ENCODE peak calls at places on chromosomes 6 and 20, in four cellular contexts. K is GM12878, U is left ventricle myocardium inferior, G is neural progenitor cell. P is an unnamed sample.

GRCh38 chr6:47059216-47059885 is 17.2 kb upstream of the ADGRF1 start:
- DNase-seq in G (no peak), K (no peak), U (no peak), P (peak; percentile 73)

GRCh38 chr6:52937908-52938307 is 28.4 kb upstream of the GSTA3 start:
- DNase-seq in K (no peak), U (no peak), G (no peak), P (no peak)

GRCh38 chr20:14155361-14155760 is 160.0 kb downstream of the MACROD2 start:
- DNase-seq in G (no peak), U (no peak), K (no peak), P (no peak)

GRCh38 chr6:116847234-116847633 is 18.4 kb upstream of the GPRC6A start:
- DNase-seq in K (no peak), U (no peak), G (no peak), P (peak; percentile 20)

GRCh38 chr6:91042656-91043055 is 455.8 kb upstream of the MAP3K7 start:
- DNase-seq in K (no peak), G (no peak), U (no peak), P (no peak)

GRCh38 chr6:89120371-89120770 is 2.5 kb upstream of the SRSF12 start:
- DNase-seq in G (no peak), U (no peak), K (no peak), P (no peak)

GRCh38 chr6:113103618-113104390 is 753.3 kb upstream of the MARCKS start:
- DNase-seq in U (no peak), K (no peak), G (no peak), P (no peak)

GRCh38 chr6:53168516-53169257 is 20.0 kb upstream of the GCM1 start:
- DNase-seq in K (no peak), U (no peak), G (no peak), P (peak; percentile 20)

GRCh38 chr6:21164768-21165326 is 428.7 kb upstream of the SOX4 start:
- DNase-seq in K (no peak), U (no peak), G (no peak), P (no peak)

GRCh38 chr20:41483553-41483930 is 116.9 kb upstream of the EMILIN3 start:
- DNase-seq in G (no peak), U (no peak), K (no peak), P (no peak)

DNA sequence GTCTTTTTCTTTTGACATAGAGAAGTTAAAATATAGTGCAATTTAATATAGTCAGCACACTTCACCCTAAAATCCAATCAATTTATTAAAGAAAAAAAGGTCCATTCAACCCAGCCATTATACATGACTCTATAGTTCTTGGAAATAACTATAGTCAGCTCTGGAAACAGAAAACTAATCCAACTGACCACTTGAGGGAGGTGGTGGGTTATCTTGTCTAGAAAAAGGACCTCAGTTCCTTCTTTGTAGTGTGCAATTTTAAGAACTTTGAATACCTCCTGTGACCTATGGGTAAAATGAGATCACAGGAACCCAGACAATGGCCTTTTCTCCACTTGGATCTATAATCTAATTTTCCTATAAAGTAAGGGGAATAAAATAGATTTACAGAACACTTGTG is 163.6 kb upstream of the CENPW start:
- DNase-seq in K (no peak), U (no peak), G (peak; percentile 40), P (no peak)
- TF ChIP-seq CTCF in K (no peak), U (no peak), G (peak; percentile 64), P (no peak)

DNA sequence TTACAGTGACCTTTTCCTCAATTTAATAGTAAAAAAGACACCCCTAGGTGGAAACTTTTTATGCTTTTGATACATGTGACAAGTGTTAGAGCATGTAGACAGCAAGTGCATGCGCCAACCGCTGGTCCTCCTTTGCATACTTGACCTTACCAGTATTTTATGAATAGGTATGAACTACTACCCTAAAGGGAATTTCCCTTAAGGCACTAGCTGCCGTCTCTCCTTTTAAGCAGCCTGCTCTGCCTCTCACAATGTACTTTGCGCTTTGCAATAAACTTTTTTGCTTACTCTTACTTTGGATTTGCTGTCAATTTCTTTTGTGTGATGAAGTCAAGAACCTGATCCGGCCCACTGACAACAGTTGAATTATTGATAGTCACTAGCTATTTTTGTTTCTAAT is 50.6 kb upstream of the ZNF133 start:
- DNase-seq in U (no peak), K (no peak), G (no peak), P (no peak)
- H3K27ac ChIP-seq in U (no peak overlapping the region), K (no peak overlapping the region), G (no peak overlapping the region), P (no peak overlapping the region)

GRCh38 chr6:2695464-2696095 is 55.1 kb downstream of the MYLK4 start:
- DNase-seq in G (peak; percentile 9), U (no peak), K (no peak), P (no peak)
- TF ChIP-seq CTCF in G (peak; percentile 60), U (peak; percentile 57), K (no peak), P (peak; percentile 34)

GRCh38 chr20:20744170-20744725 is 31.8 kb upstream of the RALGAPA2 start:
- DNase-seq in U (no peak), G (no peak), K (no peak), P (no peak)
- H3K27ac ChIP-seq in U (peak overlapping the region; percentile 91), G (peak overlapping the region; percentile 89), K (no peak overlapping the region), P (peak overlapping the region; percentile 81)

DNA sequence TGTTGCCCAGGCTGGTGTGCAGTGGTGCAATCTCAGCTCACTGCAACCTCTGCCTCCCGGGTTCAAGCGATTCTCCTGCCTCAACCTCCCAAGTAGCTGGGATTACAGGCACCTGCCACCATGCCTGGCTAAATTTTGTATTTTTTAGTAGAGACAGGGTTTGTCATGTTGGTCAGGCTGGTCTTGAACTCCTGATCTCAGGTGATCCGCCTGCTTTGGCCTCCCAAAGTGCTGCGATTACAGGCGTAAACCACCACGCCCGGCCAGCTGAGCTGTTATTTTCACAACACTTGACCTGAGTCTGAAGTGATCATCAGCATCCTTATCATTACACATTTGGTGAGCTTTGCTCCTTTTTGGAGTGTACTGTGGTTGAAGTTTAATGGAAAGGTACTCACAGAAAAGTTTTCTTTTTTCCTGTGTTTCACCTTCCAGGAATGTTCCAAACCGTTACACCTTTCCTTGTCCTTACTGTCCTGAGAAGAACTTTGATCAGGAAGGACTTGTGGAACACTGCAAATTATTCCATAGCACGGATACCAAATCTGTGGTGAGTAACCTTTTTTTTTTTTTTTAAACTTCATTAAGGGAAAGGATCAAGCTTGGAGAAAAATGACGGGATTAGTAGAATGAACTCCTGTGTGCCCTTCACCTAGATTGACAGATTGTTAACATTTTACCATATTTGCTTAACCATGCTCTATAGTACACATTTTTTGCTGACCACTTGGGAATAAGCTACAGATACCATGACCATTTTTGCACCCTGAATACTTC is 9.7 kb downstream of the RNF114 start:
- DNase-seq in K (no peak), U (no peak), G (no peak), P (no peak)
- TF ChIP-seq CTCF in K (no peak), U (no peak), G (no peak), P (no peak)

GRCh38 chr6:137177611-137178010 is 4.2 kb upstream of the IL22RA2 start:
- DNase-seq in K (no peak), G (no peak), U (no peak), P (no peak)
- H3K27ac ChIP-seq in K (no peak overlapping the region), G (no peak overlapping the region), U (no peak overlapping the region), P (no peak overlapping the region)

DNA sequence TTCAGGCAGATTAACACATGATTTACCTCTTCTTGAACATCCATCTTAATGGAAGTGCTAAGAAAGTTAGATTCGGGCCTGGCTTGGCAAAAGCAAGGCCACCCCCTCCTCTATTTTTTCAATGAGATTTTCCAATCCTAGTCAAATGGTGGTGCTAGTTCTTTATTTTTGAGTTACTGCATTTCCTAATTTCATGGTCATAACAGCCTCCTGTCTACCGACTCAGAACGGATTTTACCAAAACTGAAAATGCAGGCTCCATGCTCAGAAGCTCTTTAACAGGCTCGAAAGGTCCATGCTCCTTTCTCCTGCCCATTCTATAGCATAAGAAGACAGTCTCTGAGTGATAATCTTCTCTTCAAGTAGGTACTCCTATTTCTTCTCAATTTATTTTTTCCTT is 117.2 kb upstream of the ESR1 start:
- DNase-seq in K (peak; percentile 11), U (no peak), G (no peak), P (no peak)
- TF ChIP-seq CTCF in K (peak; percentile 3), U (no peak), G (peak; percentile 9), P (no peak)

DNA sequence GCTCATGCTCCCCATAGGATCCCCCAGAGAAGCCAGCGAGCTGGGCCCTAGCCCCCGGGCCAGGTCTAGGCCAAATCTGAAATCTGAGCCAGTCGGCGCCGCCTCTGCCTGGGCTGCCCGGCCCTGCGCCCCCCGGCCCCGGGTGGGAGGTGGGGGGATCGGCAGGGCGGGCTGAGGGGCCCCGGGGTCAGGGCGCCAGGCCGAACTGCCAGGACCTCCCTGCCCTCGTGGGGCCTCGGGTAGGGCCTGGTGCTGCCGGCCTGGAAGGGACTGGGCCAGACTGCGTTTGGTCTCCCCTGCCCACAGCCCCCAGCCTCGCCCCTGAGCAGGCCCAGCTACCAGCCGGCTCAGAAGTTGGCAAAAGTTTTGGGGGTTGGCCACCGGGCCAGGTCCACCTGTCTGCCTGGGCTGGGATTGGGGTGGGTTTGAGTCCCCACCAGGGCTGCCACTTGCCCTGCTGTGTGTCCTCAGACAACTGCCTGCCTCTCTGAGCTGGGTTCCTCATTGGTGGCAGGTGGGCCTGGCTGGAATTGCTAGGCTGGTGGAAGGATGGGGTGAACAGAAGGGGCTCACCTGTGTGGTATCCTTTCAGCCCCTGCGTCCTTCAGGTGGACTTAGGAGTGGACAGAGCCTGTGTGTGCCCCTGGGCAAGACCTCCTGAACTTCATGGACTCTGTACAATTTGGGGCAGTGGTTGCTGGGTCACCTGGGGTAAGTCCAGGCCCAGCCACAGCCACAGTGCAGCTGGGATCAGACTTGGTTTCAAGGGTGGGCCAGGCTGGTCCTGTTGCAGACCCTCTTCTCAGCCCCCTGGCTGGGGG is 796 bp downstream of the SRC start:
- DNase-seq in U (no peak), G (peak; percentile 63), K (no peak), P (no peak)
- H3K27ac ChIP-seq in U (peak overlapping the region; percentile 80), G (peak overlapping the region; percentile 50), K (peak overlapping the region; percentile 90), P (peak overlapping the region; percentile 86)

DNA sequence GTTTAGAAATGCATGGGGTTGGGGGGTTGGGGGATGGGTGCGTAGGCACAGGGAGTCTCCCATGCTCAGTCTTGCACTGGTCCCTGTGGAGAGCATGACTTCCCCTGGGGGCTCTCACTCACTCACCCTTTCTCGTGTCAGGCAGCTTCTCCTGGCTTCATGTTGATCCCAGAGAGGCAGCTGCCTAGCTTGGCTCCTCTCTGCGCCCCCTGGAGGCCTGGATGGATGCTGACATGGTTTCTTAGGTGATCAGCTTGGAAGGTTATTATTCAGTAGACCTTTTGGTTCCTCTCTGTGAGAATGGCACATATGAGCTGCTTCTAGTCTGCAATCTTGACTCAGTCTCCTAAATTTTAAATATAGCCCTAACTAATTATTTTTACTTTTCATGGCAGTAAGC is 109.3 kb upstream of the FAM83B start:
- DNase-seq in K (no peak), U (no peak), G (peak; percentile 19), P (no peak)
- TF ChIP-seq CTCF in K (peak; percentile 53), U (no peak), G (peak; percentile 40), P (no peak)

GRCh38 chr6:106620931-106621672 is 8.2 kb downstream of the RTN4IP1 start:
- DNase-seq in K (no peak), U (no peak), G (no peak), P (no peak)
- H3K27ac ChIP-seq in K (no peak overlapping the region), U (no peak overlapping the region), G (no peak overlapping the region), P (no peak overlapping the region)

P was measured in RWPE1.